ENCODE peak calls at places on chromosomes 11 and 22, in eight cellular contexts. C is epithelial cell of proximal tubule; Y is cardiac muscle cell; N is fibroblast of lung; H is heart right ventricle; X is mammary epithelial cell; T is CD8-positive, alpha-beta T cell; Q is right lobe of liver. U is an unnamed sample.

GRCh38 chr22:26837784-26838520 is 180.6 kb downstream of the MIAT start:
- DNase-seq in X (no peak), C (no peak), H (no peak), T (no peak), Y (no peak), N (no peak), Q (no peak), U (no peak)

GRCh38 chr11:102914238-102915043 is 39.7 kb upstream of the MMP12 start:
- DNase-seq in X (peak; percentile 28), T (no peak), Y (peak; percentile 59), N (peak; percentile 31), Q (no peak), H (no peak), C (no peak), U (no peak)

GRCh38 chr11:109708184-109708583 is 286.2 kb downstream of the C11orf87 start:
- DNase-seq in T (no peak), H (no peak), C (no peak), N (no peak), Q (no peak), Y (no peak), X (no peak), U (no peak)

GRCh38 chr22:26711205-26711958 is 54.0 kb downstream of the MIAT start:
- DNase-seq in Q (no peak), T (no peak), H (no peak), X (no peak), Y (peak; percentile 38), C (no peak), N (no peak), U (no peak)

GRCh38 chr22:48105254-48105653 is 1342.8 kb downstream of the TBC1D22A start:
- DNase-seq in X (no peak), C (no peak), T (no peak), Q (no peak), Y (no peak), H (no peak), N (no peak), U (no peak)

GRCh38 chr11:104370478-104370877 is 206.5 kb upstream of the PDGFD start:
- DNase-seq in N (no peak), C (no peak), X (no peak), Q (no peak), H (no peak), Y (no peak), T (no peak), U (no peak)

GRCh38 chr11:68354181-68354872 is 41.9 kb downstream of the LRP5 start:
- DNase-seq in C (peak; percentile 81), T (no peak), Q (peak; percentile 76), X (peak; percentile 90), N (peak; percentile 99), H (peak; percentile 76), Y (peak; percentile 97), U (no peak)

GRCh38 chr11:3173795-3174194 is 8.7 kb upstream of the OSBPL5 start:
- DNase-seq in N (no peak), X (no peak), Y (no peak), C (no peak), T (no peak), Q (no peak), H (no peak), U (no peak)

GRCh38 chr11:75313457-75314272 is 37.8 kb downstream of the ARRB1 start:
- DNase-seq in X (no peak), N (peak; percentile 55), H (peak; percentile 72), T (no peak), C (no peak), Y (peak; percentile 80), Q (peak; percentile 40), U (no peak)

GRCh38 chr11:113163291-113164030 is 150.9 kb upstream of the TTC12 start:
- DNase-seq in T (no peak), Q (no peak), H (no peak), X (no peak), C (no peak), N (peak; percentile 2), Y (peak; percentile 67), U (no peak)
- TF ChIP-seq CTCF in T (no peak), Q (no peak), H (peak; percentile 8), X (peak; percentile 22), C (no peak), N (no peak), Y (peak; percentile 52), U (no peak)

GRCh38 chr11:125918140-125918840 is 14.0 kb downstream of the DDX25 start:
- DNase-seq in N (no peak), C (no peak), X (no peak), H (no peak), T (no peak), Q (no peak), Y (no peak), U (no peak)
- TF ChIP-seq CTCF in N (no peak), C (no peak), X (no peak), H (no peak), T (no peak), Q (no peak), Y (no peak), U (no peak)

DNA sequence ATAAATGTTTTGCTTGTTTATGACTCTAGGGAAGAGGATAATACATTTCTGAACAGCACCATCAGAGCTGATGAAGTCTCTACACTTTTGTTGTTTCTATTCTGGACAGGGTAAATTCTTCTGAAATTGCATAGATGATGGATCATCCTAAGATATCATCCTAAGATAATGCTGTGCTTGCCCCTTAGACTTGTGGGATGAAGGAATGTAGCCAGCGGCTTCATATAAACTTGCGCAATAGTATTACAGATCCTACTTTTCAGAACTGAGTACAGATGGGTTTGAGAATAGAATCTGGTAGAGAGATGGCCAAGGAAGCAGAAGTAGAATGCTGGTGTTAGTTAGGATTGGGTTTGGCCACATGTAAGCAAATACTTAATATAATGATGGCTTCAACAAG is 61.0 kb downstream of the NCAM1 start:
- DNase-seq in Y (peak; percentile 3), H (no peak), Q (no peak), C (no peak), N (peak; percentile 58), X (no peak), T (no peak), U (no peak)
- TF ChIP-seq CTCF in Y (no peak), H (no peak), Q (no peak), C (no peak), N (no peak), X (no peak), T (no peak), U (no peak)

DNA sequence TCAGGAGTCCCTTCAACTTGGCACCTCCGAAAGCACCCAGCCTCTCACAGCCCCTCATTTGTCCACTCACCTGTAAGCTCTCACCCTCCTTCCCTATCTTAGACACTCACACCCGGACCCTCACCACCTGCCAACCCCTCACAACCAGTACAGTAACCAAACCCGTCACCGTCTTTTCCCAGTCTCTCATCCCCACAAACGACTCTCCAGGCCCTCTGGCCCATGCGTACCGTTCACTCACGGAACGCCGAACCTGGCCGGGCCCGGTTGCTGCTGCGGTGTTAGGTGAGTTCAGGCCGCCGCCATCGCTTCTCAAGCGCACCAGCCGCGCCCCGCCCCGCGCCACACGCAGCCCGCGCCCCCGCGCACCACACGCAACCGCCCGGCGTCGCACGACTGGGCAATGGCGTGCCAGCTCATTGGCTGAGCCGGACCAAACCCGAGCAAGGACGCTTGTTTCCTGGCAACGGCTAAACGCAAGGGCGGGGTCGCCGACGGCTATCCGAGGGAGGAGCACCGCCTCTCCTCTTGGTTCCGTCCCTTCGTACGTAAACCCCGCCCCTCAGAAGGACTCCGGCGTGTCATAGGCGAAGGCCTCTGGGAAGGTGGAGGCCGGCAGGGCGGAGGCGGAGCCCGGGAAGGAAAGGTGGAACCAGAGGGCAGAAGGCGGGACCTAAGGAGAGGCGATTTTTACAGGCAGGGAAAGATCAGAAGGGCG is at the start of gene FHIP1B:
- DNase-seq in H (peak; percentile 100), Q (peak; percentile 100), N (peak; percentile 100), C (peak; percentile 95), X (peak; percentile 100), Y (peak; percentile 100), T (peak; percentile 98), U (peak; percentile 99)
- TF ChIP-seq CTCF in H (no peak), Q (no peak), N (no peak), C (no peak), X (no peak), Y (no peak), T (no peak), U (no peak)

GRCh38 chr11:18836415-18836814 is 44.8 kb upstream of the PTPN5 start:
- DNase-seq in H (no peak), Q (no peak), N (no peak), T (no peak), X (no peak), Y (no peak), C (no peak), U (no peak)
- TF ChIP-seq CTCF in H (no peak), Q (no peak), N (no peak), T (no peak), X (no peak), Y (no peak), C (no peak), U (no peak)

GRCh38 chr11:28739489-28740280 is 631.5 kb downstream of the METTL15 start:
- DNase-seq in Y (no peak), T (no peak), N (no peak), X (no peak), H (no peak), Q (no peak), C (no peak), U (no peak)
- TF ChIP-seq CTCF in Y (no peak), T (no peak), N (no peak), X (no peak), H (no peak), Q (no peak), C (no peak), U (no peak)

DNA sequence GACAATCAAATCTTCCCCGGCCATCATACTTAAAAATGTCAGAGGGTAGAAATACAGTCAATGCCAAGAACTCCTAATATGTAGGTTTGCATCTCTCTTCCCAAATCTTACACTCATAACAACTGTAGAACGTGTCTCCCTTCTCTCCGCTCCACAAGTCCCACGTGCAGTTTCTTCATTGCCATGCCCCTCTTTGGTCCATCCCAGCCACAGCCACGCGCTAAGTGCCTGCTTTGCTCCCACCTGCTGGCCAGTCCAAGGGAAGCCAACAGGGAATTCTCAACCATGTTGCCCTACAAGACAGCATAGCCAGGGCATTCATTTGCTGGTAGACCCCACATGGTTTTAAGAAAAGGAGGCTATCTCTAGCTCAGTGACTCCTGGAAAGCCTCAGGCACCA is 420.6 kb upstream of the ISX start:
- DNase-seq in Y (no peak), H (no peak), X (no peak), T (no peak), N (no peak), C (no peak), Q (no peak), U (no peak)
- TF ChIP-seq CTCF in Y (no peak), H (no peak), X (no peak), T (no peak), N (no peak), C (no peak), Q (no peak), U (no peak)

GRCh38 chr22:20128902-20129746 is 2.5 kb upstream of the ZDHHC8 start:
- DNase-seq in C (no peak), Y (peak; percentile 46), X (no peak), N (no peak), T (peak; percentile 53), Q (peak; percentile 65), H (no peak), U (no peak)
- TF ChIP-seq CTCF in C (peak; percentile 57), Y (peak; percentile 47), X (peak; percentile 44), N (peak; percentile 39), T (peak; percentile 51), Q (peak; percentile 52), H (peak; percentile 34), U (no peak)